ENCODE peak calls at places on chromosomes 12 and 14, in eight cellular contexts. R, V, D, Z, Y, U, F and G are unnamed samples.

GRCh38 chr14:100329233-100330006 is 6.3 kb downstream of the SLC25A47 start:
- DNase-seq in Z (no peak), U (no peak), Y (no peak), F (no peak), D (no peak), R (no peak), V (no peak), G (no peak)

GRCh38 chr12:47276253-47277070 is 196.7 kb upstream of the AMIGO2 start:
- DNase-seq in V (peak), D (no peak), Z (no peak), Y (no peak), R (no peak), U (peak), F (peak), G (peak)

GRCh38 chr12:121227294-121227693 is 17.4 kb downstream of the P2RX4 start:
- DNase-seq in F (no peak), D (no peak), U (no peak), Z (no peak), V (peak), Y (no peak), R (no peak), G (no peak)

GRCh38 chr12:78062781-78063180 is 232.1 kb downstream of the NAV3 start:
- DNase-seq in F (no peak), U (no peak), Z (peak), R (no peak), Y (peak), D (no peak), V (peak), G (peak)

GRCh38 chr12:47740536-47741339 is 15.4 kb upstream of the ENDOU start:
- DNase-seq in Z (no peak), Y (no peak), V (peak), D (no peak), U (no peak), R (no peak), F (no peak), G (no peak)

GRCh38 chr12:89355243-89356068 is 3.2 kb upstream of the DUSP6 start:
- DNase-seq in Y (no peak), D (no peak), U (no peak), F (no peak), V (no peak), Z (no peak), R (no peak), G (no peak)

GRCh38 chr14:45199246-45199645 is 53.8 kb downstream of the MIS18BP1 start:
- DNase-seq in R (no peak), Y (no peak), D (no peak), U (no peak), F (no peak), Z (no peak), V (no peak), G (no peak)

GRCh38 chr12:123550700-123551099 is 17.2 kb upstream of the RILPL1 start:
- DNase-seq in V (no peak), D (no peak), U (no peak), Y (no peak), Z (no peak), F (no peak), R (no peak), G (no peak)

GRCh38 chr12:115203661-115204060 is 519.7 kb upstream of the TBX3 start:
- DNase-seq in U (no peak), D (no peak), R (no peak), Y (no peak), V (no peak), F (no peak), Z (no peak), G (no peak)

GRCh38 chr12:61629702-61630101 is 630.5 kb upstream of the USP15 start:
- DNase-seq in Z (no peak), F (no peak), V (no peak), D (no peak), R (no peak), Y (no peak), U (no peak), G (no peak)

GRCh38 chr14:21923820-21924219 is 250.2 kb upstream of the OR4E1 start:
- DNase-seq in Y (no peak), R (no peak), F (no peak), U (no peak), Z (no peak), V (no peak), D (no peak), G (no peak)

GRCh38 chr12:6613776-6614512 is 6.8 kb upstream of the CHD4 start:
- DNase-seq in R (peak), F (peak), U (peak), D (peak), V (peak), Y (peak), Z (peak), G (peak)
- TF ChIP-seq CTCF in R (peak), F (no peak), U (peak), D (no peak), V (no peak), Y (no peak), Z (no peak), G (peak)

GRCh38 chr12:4908694-4909396 is 860 bp upstream of the KCNA1 start:
- DNase-seq in Y (no peak), U (no peak), Z (peak), D (no peak), V (peak), R (peak), F (no peak), G (no peak)
- TF ChIP-seq CTCF in Y (peak), U (no peak), Z (no peak), D (no peak), V (no peak), R (peak), F (no peak), G (no peak)

DNA sequence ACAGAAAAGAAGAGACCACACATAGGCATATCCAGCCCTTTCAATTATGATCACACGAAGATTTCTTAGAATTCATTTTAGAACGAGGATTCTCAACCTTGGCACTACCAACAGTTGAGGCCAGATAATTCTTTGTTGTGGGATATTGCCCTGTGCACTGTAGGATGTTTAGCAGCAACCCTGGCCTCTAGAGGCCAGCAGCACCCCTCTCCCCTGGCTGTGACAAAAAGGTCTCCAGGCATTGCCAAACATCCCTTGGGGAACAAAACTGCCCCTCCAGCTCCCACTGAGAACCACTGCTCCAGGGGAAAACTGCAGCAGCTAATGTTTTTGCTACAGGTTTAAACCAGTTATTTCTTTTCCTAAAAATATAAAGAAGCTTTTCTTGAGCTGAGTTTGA is 7.1 kb downstream of the NT5DC3 start:
- DNase-seq in Z (no peak), U (no peak), Y (no peak), D (no peak), V (no peak), R (peak), F (no peak), G (no peak)
- TF ChIP-seq CTCF in Z (no peak), U (no peak), Y (no peak), D (no peak), V (no peak), R (peak), F (no peak), G (no peak)

DNA sequence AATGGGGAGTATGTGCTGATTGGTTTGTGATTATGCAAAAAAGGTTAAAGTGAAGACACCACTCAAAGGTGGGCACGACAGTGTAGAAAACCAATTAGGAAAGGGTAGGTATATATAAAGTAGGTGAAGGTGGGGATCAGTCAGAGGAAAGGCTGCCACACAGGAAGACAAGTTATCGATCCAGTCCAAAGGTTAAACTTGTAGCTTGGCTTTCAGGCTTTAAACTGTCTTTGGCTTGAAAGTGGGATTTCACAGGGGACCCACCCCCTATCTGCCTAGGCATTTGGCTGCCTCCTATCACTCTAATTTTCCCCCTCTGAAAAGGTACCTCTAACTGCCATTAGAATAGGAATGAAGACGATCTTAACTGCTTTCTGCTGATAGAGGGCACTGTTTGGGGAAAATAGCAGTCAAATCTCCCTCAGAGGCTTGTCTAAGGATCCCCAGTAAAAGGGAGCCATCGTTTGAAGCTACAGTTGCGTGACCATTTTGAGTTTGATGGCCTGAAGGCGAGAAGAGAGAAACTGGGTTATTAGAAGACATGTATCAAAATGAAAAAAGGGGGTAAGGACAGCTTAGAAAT is 250.2 kb downstream of the GPHN start:
- DNase-seq in Y (no peak), F (no peak), V (no peak), Z (no peak), U (no peak), D (no peak), R (no peak), G (no peak)
- TF ChIP-seq CTCF in Y (no peak), F (no peak), V (no peak), Z (no peak), U (no peak), D (no peak), R (peak), G (no peak)

DNA sequence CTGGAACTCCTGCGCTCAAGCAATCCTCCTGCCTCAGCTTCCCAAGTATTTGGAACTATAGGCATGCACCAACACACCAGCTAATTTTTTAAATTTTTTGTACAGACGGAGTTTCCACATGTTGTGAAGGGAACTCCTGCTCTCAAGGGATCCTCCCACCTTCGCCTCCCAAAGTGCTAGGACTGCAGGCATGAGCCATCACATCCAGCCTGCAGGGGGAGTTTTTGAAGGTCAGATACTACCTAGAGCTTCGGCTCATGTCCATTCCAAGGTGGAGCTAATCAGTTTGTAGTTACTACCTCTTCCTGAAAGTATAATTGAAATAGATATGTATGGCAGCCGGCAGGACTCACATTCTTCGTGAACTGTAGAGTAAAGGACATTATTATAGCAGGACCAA is 3.7 kb upstream of the TAS2R19 start:
- DNase-seq in Y (no peak), D (no peak), V (no peak), U (no peak), F (no peak), R (peak), Z (no peak), G (no peak)
- TF ChIP-seq CTCF in Y (no peak), D (no peak), V (no peak), U (no peak), F (no peak), R (peak), Z (no peak), G (no peak)

GRCh38 chr12:43887397-43887796 is 51.5 kb downstream of the TMEM117 start:
- DNase-seq in Z (no peak), R (no peak), F (no peak), U (no peak), D (no peak), Y (no peak), V (no peak), G (no peak)
- TF ChIP-seq CTCF in Z (no peak), R (no peak), F (no peak), U (no peak), D (no peak), Y (no peak), V (no peak), G (no peak)

GRCh38 chr12:11894890-11895289 is 175.8 kb upstream of the BCL2L14 start:
- DNase-seq in V (no peak), U (no peak), F (no peak), Z (no peak), D (no peak), Y (no peak), R (no peak), G (no peak)

GRCh38 chr12:11893998-11894397 is 176.7 kb upstream of the BCL2L14 start:
- DNase-seq in F (no peak), Y (no peak), U (no peak), R (no peak), D (no peak), Z (no peak), V (no peak), G (no peak)

GRCh38 chr12:11895421-11896064 is 175.2 kb upstream of the BCL2L14 start:
- DNase-seq in Y (no peak), Z (no peak), D (no peak), V (peak), F (no peak), R (no peak), U (no peak), G (no peak)

GRCh38 chr12:11891350-11892064 is 179.2 kb upstream of the BCL2L14 start:
- DNase-seq in R (no peak), U (no peak), Y (peak), V (no peak), Z (no peak), D (no peak), F (no peak), G (no peak)

DNA sequence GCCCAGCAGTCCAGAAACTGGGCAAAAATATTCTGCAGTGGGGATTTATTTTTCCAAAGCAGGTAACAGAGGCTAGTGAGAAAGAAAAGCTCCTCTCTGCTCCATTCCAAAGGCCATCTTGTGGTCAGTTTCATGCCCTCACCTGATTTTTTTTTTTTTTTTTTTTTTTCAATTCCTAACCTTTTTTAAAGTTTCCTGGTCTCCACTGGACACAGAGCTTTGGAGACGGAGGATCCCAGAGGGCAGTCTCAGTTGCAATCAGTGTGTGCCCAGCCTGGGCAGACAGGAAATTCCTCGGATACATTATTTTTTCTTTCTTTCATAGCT is 178.7 kb upstream of the BCL2L14 start:
- DNase-seq in D (no peak), Z (no peak), U (no peak), V (no peak), R (no peak), F (no peak), Y (no peak), G (no peak)
- TF ChIP-seq CTCF in D (no peak), Z (no peak), U (no peak), V (no peak), R (peak), F (no peak), Y (peak), G (no peak)

GRCh38 chr14:91140672-91141071 is 26.8 kb downstream of the DGLUCY start:
- DNase-seq in Z (no peak), F (no peak), Y (no peak), R (no peak), U (no peak), D (peak), V (no peak), G (no peak)
- TF ChIP-seq CTCF in Z (peak), F (no peak), Y (peak), R (peak), U (no peak), D (peak), V (no peak), G (peak)